ENCODE peak calls at places on chromosomes 3 and 15, in six cellular contexts. N is fibroblast of pulmonary artery, C is GM19239, X is NCI-H345, H is dermis microvascular lymphatic vessel endothelial cell, V is iris pigment epithelial cell. W is an unnamed sample.
A peak's percentile ranks its signal among the peaks of the same experiment; 100 is the strongest.

GRCh38 chr3:139117883-139118760 is 73.4 kb upstream of the PRR23C start:
- DNase-seq in N (no peak), X (no peak), V (no peak), C (no peak), H (no peak), W (no peak)

GRCh38 chr15:68614621-68615035 is 35.8 kb downstream of the CORO2B start:
- DNase-seq in V (no peak), C (no peak), H (no peak), N (peak; percentile 30), X (no peak), W (no peak)

GRCh38 chr15:63473999-63474809 is 30.2 kb upstream of the USP3 start:
- DNase-seq in N (peak; percentile 45), C (no peak), X (no peak), V (peak; percentile 93), H (no peak), W (peak; percentile 76)

GRCh38 chr3:106758459-106758858 is 618.8 kb upstream of the CCDC54 start:
- DNase-seq in H (no peak), X (no peak), V (no peak), C (no peak), N (no peak), W (no peak)

GRCh38 chr3:72617420-72618024 is 230.7 kb downstream of the SHQ1 start:
- DNase-seq in X (no peak), V (no peak), C (no peak), N (no peak), H (no peak), W (no peak)

GRCh38 chr3:38544926-38545325 is 48.8 kb downstream of the EXOG start:
- DNase-seq in H (no peak), C (no peak), X (no peak), V (no peak), N (no peak), W (no peak)

GRCh38 chr15:37079726-37080125 is 20.6 kb downstream of the MEIS2 start:
- DNase-seq in V (peak; percentile 74), N (peak; percentile 89), H (no peak), C (no peak), X (no peak), W (no peak)

GRCh38 chr3:173553635-173554280 is 156.2 kb downstream of the NLGN1 start:
- DNase-seq in X (peak; percentile 21), N (peak; percentile 56), H (no peak), V (peak; percentile 36), C (no peak), W (peak; percentile 17)

GRCh38 chr3:45841701-45842491 is at the start of gene LZTFL1:
- DNase-seq in V (peak; percentile 98), N (peak; percentile 99), C (peak; percentile 71), X (peak; percentile 94), H (peak; percentile 95), W (peak; percentile 86)

GRCh38 chr15:86611392-86612040 is 531.8 kb downstream of the AGBL1 start:
- DNase-seq in N (no peak), V (peak; percentile 12), X (no peak), C (no peak), H (no peak), W (no peak)

GRCh38 chr3:70409018-70409417 is 96.6 kb upstream of the MDFIC2 start:
- DNase-seq in X (no peak), V (no peak), N (no peak), H (no peak), C (no peak), W (no peak)

W was measured in OCI-LY7.